ENCODE peak calls at places on chromosomes 2 and 18, in seven cellular contexts. H is OCI-LY7; F is kidney; G is cardiac muscle cell; P is pancreas; Y is CD8-positive, alpha-beta T cell; K is right atrium auricular region. N is an unnamed sample.
A peak's percentile ranks its signal among the peaks of the same experiment; 100 is the strongest.

GRCh38 chr2:208657468-208657867 is 250.9 kb downstream of the PTH2R start:
- DNase-seq in H (no peak), F (no peak), G (no peak), P (no peak), Y (no peak), K (no peak), N (no peak)

GRCh38 chr2:43427032-43427424 is 168.8 kb downstream of the THADA start:
- DNase-seq in H (no peak), F (no peak), G (no peak), P (no peak), Y (no peak), K (no peak), N (no peak)

GRCh38 chr18:61336766-61337165 is 3.5 kb downstream of the CDH20 start:
- DNase-seq in H (no peak), F (no peak), G (no peak), P (no peak), Y (no peak), K (no peak), N (no peak)

GRCh38 chr2:146246734-146247523 is 1597.9 kb upstream of the ACVR2A start:
- DNase-seq in H (no peak), F (no peak), G (no peak), P (no peak), Y (no peak), K (no peak), N (no peak)

GRCh38 chr2:70473101-70473722 is 80.4 kb downstream of the TGFA start:
- DNase-seq in H (no peak), F (no peak), G (no peak), P (no peak), Y (no peak), K (no peak), N (no peak)

GRCh38 chr18:25099838-25100393 is 252.1 kb downstream of the ZNF521 start:
- DNase-seq in H (no peak), F (no peak), G (peak; percentile 63), P (no peak), Y (no peak), K (no peak), N (no peak)

GRCh38 chr2:65232636-65233035 is 5.0 kb downstream of the ACTR2 start:
- DNase-seq in H (no peak), F (no peak), G (peak; percentile 53), P (no peak), Y (no peak), K (no peak), N (no peak)

GRCh38 chr2:72979896-72980295 is 62.6 kb downstream of the EMX1 start:
- DNase-seq in H (peak; percentile 16), F (peak; percentile 3), G (no peak), P (no peak), Y (no peak), K (no peak), N (no peak)

GRCh38 chr2:85537600-85538506 is 1.1 kb upstream of the MAT2A start:
- DNase-seq in H (peak; percentile 67), F (peak; percentile 90), G (peak; percentile 48), P (peak; percentile 58), Y (peak; percentile 61), K (peak; percentile 65), N (peak; percentile 68)

GRCh38 chr2:63698825-63699548 is 110.2 kb downstream of the MDH1 start:
- DNase-seq in H (peak; percentile 64), F (peak; percentile 71), G (peak; percentile 92), P (peak; percentile 11), Y (no peak), K (peak; percentile 89), N (peak; percentile 63)

GRCh38 chr2:134417968-134418557 is 164.2 kb downstream of the MGAT5 start:
- DNase-seq in H (no peak), F (no peak), G (no peak), P (no peak), Y (peak; percentile 9), K (no peak), N (no peak)

GRCh38 chr2:109637749-109638570 is 23.8 kb downstream of the SOWAHC start:
- DNase-seq in H (no peak), F (no peak), G (peak; percentile 78), P (no peak), Y (no peak), K (no peak), N (no peak)

GRCh38 chr2:162245051-162245450 is 1.8 kb upstream of the FAP start:
- DNase-seq in H (no peak), F (no peak), G (no peak), P (no peak), Y (no peak), K (no peak), N (no peak)
- H3K27ac ChIP-seq in H (no peak overlapping the region), F (no peak overlapping the region), G (no peak overlapping the region), P (no peak overlapping the region), Y (no peak overlapping the region), K (peak overlapping the region; percentile 54), N (peak overlapping the region; percentile 68)

GRCh38 chr18:45962461-45962860 is 4.7 kb downstream of the EPG5 start:
- DNase-seq in H (no peak), F (no peak), G (peak; percentile 73), P (no peak), Y (no peak), K (no peak), N (no peak)
- H3K4me1 ChIP-seq in H (no peaks in the 10 kb centered on the region), F (peaks cover 19% of the 10 kb centered on the region), G (peaks cover 6% of the 10 kb centered on the region), P (no peaks in the 10 kb centered on the region), Y (peaks cover 48% of the 10 kb centered on the region), K (no peaks in the 10 kb centered on the region), N (peaks cover 31% of the 10 kb centered on the region)

DNA sequence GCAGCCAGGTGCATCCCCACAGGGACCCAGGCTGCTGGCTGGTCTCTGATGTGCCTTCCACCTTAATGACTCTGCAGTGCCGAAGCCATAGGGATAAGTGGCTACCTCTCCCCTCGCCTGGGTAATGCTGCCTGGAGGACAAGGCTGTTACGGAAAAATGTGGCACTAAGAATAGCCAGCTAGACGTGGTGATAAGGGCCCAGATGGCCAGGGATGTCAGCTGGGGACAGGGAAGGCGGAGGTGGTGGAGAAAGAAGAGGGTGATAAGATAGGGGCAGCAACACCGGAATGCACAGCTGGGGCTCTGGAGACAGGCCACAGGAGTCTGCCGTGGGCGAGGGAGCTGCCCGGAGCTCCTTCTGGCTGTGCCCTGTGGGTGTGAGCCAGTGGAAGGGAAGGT is 170.6 kb downstream of the FHOD3 start:
- DNase-seq in H (no peak), F (no peak), G (peak; percentile 12), P (peak; percentile 81), Y (no peak), K (no peak), N (peak; percentile 75)
- H3K27ac ChIP-seq in H (no peak overlapping the region), F (no peak overlapping the region), G (peak overlapping the region; percentile 94), P (no peak overlapping the region), Y (no peak overlapping the region), K (peak overlapping the region; percentile 77), N (peak overlapping the region; percentile 91)

DNA sequence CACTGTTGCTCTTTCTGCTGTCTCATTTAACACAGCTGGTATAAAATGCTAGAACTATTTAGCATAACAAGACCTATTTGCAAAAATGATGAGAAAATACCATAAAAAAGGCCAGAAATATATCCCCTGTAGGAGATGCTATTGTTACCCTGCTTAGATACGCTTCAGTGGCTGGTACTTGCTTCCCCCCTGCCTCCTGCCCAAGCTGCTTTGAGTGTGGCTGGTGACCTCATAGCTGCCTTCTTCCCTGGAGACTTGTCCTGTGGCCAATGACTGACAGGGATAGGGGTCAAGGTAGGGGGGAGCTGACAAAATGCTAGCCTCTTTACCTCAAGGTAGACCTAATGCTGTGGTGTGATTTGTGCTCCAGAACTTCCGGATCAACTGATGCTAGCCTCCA is 150.2 kb upstream of the ZEB2 start:
- DNase-seq in H (peak; percentile 71), F (no peak), G (no peak), P (no peak), Y (no peak), K (no peak), N (no peak)
- H3K4me1 ChIP-seq in H (peaks cover 64% of the 10 kb centered on the region), F (no peaks in the 10 kb centered on the region), G (no peaks in the 10 kb centered on the region), P (no peaks in the 10 kb centered on the region), Y (no peaks in the 10 kb centered on the region), K (no peaks in the 10 kb centered on the region), N (no peaks in the 10 kb centered on the region)

GRCh38 chr2:20216130-20217025 is 8.6 kb downstream of the SDC1 start:
- DNase-seq in H (no peak), F (peak; percentile 63), G (no peak), P (no peak), Y (no peak), K (no peak), N (peak; percentile 13)

GRCh38 chr2:20221169-20221938 is 3.6 kb downstream of the SDC1 start:
- DNase-seq in H (no peak), F (no peak), G (peak; percentile 38), P (no peak), Y (no peak), K (no peak), N (no peak)

GRCh38 chr2:20219763-20220380 is 5.1 kb downstream of the SDC1 start:
- DNase-seq in H (no peak), F (peak; percentile 52), G (no peak), P (no peak), Y (no peak), K (no peak), N (no peak)

GRCh38 chr2:20217041-20217970 is 7.6 kb downstream of the SDC1 start:
- DNase-seq in H (no peak), F (peak; percentile 81), G (no peak), P (no peak), Y (no peak), K (no peak), N (peak; percentile 9)

DNA sequence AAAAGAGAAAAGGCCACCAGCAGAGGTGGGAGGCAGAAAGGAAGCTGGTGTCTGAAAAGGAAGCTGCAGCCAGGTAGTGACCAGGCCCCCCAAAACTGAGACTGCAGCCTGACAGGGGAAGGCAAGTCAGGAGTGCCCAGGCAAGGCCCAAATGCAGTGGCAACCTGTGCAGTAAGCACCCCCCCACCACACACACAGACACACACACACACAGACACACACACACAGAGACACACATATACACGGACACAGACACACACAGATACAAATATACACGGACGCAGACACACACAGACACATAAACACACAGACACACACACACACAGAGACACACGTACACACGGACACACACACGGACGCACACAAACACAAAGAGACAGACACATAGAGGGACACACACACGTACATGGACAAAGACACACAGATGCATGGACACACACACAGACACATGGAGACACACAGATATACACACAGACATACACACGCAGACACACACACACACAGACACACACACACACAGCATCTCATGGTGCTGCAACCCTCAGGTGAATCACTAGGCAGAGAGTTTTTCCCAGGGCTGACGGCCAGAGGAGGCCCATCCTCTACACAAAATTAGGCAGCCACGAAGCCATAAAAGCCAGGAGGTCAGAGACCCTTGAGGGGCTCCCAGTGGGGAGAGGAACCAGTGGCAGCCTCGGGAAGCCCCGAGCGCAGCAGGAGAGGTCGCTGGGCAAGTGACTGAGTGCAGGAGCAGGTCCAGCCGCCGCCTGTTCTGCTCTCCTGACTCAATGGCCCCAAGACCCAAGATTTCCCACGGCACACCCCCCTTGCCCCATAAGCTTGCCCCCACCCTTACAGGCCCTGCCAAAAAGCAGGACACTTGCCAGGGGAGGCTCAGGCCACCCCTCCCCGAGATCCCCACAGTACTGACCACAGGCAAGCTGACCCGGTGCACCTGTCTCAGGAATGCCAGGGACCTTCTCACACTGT is 6.3 kb downstream of the SDC1 start:
- DNase-seq in H (no peak), F (peak; percentile 48), G (no peak), P (no peak), Y (no peak), K (no peak), N (peak; percentile 30)
- H3K27ac ChIP-seq in H (no peak overlapping the region), F (no peak overlapping the region), G (no peak overlapping the region), P (no peak overlapping the region), Y (no peak overlapping the region), K (no peak overlapping the region), N (no peak overlapping the region)